ENCODE peak calls at places on chromosome 14, in seven cellular contexts. One of them, this sample, is unnamed.

GRCh38 chr14:22084393-22085281 is 411.0 kb upstream of the OR4E1 start:
- DNase-seq in HFFc6: peak
- DNase-seq in substantia nigra: no peak
- DNase-seq in H9: no peak
- DNase-seq in CD8-positive, alpha-beta memory T cell: no peak
- DNase-seq in stimulated activated CD4-positive, alpha-beta T cell treated with anti-CD3 and anti-CD28 coated beads, Interleukin-1b, Interleukin-23, amount 100 ng/mL, for 24 hours: no peak
- DNase-seq in GM03348: peak
- DNase-seq in this sample: peak

GRCh38 chr14:96285667-96286066 is 29.7 kb downstream of the BDKRB1 start:
- DNase-seq in HFFc6: no peak
- DNase-seq in substantia nigra: no peak
- DNase-seq in H9: no peak
- DNase-seq in CD8-positive, alpha-beta memory T cell: no peak
- DNase-seq in stimulated activated CD4-positive, alpha-beta T cell treated with anti-CD3 and anti-CD28 coated beads, Interleukin-1b, Interleukin-23, amount 100 ng/mL, for 24 hours: no peak
- DNase-seq in GM03348: no peak
- DNase-seq in this sample: no peak

GRCh38 chr14:38522724-38523123 is 266.8 kb upstream of the CLEC14A start:
- DNase-seq in HFFc6: no peak
- DNase-seq in substantia nigra: no peak
- DNase-seq in H9: no peak
- DNase-seq in CD8-positive, alpha-beta memory T cell: no peak
- DNase-seq in stimulated activated CD4-positive, alpha-beta T cell treated with anti-CD3 and anti-CD28 coated beads, Interleukin-1b, Interleukin-23, amount 100 ng/mL, for 24 hours: no peak
- DNase-seq in GM03348: no peak
- DNase-seq in this sample: no peak

GRCh38 chr14:21039059-21039422 is 3.1 kb upstream of the RNASE7 start:
- DNase-seq in HFFc6: no peak
- DNase-seq in substantia nigra: peak
- DNase-seq in H9: peak
- DNase-seq in CD8-positive, alpha-beta memory T cell: no peak
- DNase-seq in stimulated activated CD4-positive, alpha-beta T cell treated with anti-CD3 and anti-CD28 coated beads, Interleukin-1b, Interleukin-23, amount 100 ng/mL, for 24 hours: no peak
- DNase-seq in GM03348: peak
- DNase-seq in this sample: peak

GRCh38 chr14:55581011-55581806 is 1.2 kb downstream of the KTN1 start:
- DNase-seq in HFFc6: peak
- DNase-seq in substantia nigra: peak
- DNase-seq in H9: peak
- DNase-seq in CD8-positive, alpha-beta memory T cell: peak
- DNase-seq in stimulated activated CD4-positive, alpha-beta T cell treated with anti-CD3 and anti-CD28 coated beads, Interleukin-1b, Interleukin-23, amount 100 ng/mL, for 24 hours: peak
- DNase-seq in GM03348: peak
- DNase-seq in this sample: no peak

GRCh38 chr14:34364201-34364600 is 97.8 kb downstream of the SPTSSA start:
- DNase-seq in HFFc6: no peak
- DNase-seq in substantia nigra: no peak
- DNase-seq in H9: no peak
- DNase-seq in CD8-positive, alpha-beta memory T cell: no peak
- DNase-seq in stimulated activated CD4-positive, alpha-beta T cell treated with anti-CD3 and anti-CD28 coated beads, Interleukin-1b, Interleukin-23, amount 100 ng/mL, for 24 hours: no peak
- DNase-seq in GM03348: no peak
- DNase-seq in this sample: no peak

GRCh38 chr14:38964630-38965029 is 138.4 kb downstream of the SEC23A start:
- DNase-seq in HFFc6: peak
- DNase-seq in substantia nigra: no peak
- DNase-seq in H9: no peak
- DNase-seq in CD8-positive, alpha-beta memory T cell: no peak
- DNase-seq in stimulated activated CD4-positive, alpha-beta T cell treated with anti-CD3 and anti-CD28 coated beads, Interleukin-1b, Interleukin-23, amount 100 ng/mL, for 24 hours: no peak
- DNase-seq in GM03348: peak
- DNase-seq in this sample: no peak

GRCh38 chr14:105525861-105526780 is at the start of gene TMEM121:
- DNase-seq in HFFc6: no peak
- DNase-seq in substantia nigra: peak
- DNase-seq in H9: peak
- DNase-seq in CD8-positive, alpha-beta memory T cell: peak
- DNase-seq in stimulated activated CD4-positive, alpha-beta T cell treated with anti-CD3 and anti-CD28 coated beads, Interleukin-1b, Interleukin-23, amount 100 ng/mL, for 24 hours: no peak
- DNase-seq in GM03348: peak
- DNase-seq in this sample: peak

GRCh38 chr14:64800000-64800399 is 79.7 kb downstream of the SPTB start:
- DNase-seq in HFFc6: peak
- DNase-seq in substantia nigra: no peak
- DNase-seq in H9: peak
- DNase-seq in CD8-positive, alpha-beta memory T cell: no peak
- DNase-seq in stimulated activated CD4-positive, alpha-beta T cell treated with anti-CD3 and anti-CD28 coated beads, Interleukin-1b, Interleukin-23, amount 100 ng/mL, for 24 hours: no peak
- DNase-seq in GM03348: peak
- DNase-seq in this sample: peak

GRCh38 chr14:64053694-64054669 is 201.2 kb downstream of the SYNE2 start:
- DNase-seq in HFFc6: no peak
- DNase-seq in substantia nigra: no peak
- DNase-seq in H9: no peak
- DNase-seq in CD8-positive, alpha-beta memory T cell: no peak
- DNase-seq in stimulated activated CD4-positive, alpha-beta T cell treated with anti-CD3 and anti-CD28 coated beads, Interleukin-1b, Interleukin-23, amount 100 ng/mL, for 24 hours: no peak
- DNase-seq in GM03348: no peak
- DNase-seq in this sample: no peak

GRCh38 chr14:61471297-61471980 is 150.1 kb downstream of the PRKCH start:
- DNase-seq in HFFc6: no peak
- DNase-seq in substantia nigra: no peak
- DNase-seq in H9: no peak
- DNase-seq in CD8-positive, alpha-beta memory T cell: no peak
- DNase-seq in stimulated activated CD4-positive, alpha-beta T cell treated with anti-CD3 and anti-CD28 coated beads, Interleukin-1b, Interleukin-23, amount 100 ng/mL, for 24 hours: no peak
- DNase-seq in GM03348: no peak
- DNase-seq in this sample: no peak

GRCh38 chr14:95294834-95295599 is 24.7 kb downstream of the CLMN start:
- DNase-seq in HFFc6: no peak
- DNase-seq in substantia nigra: no peak
- DNase-seq in H9: no peak
- DNase-seq in CD8-positive, alpha-beta memory T cell: no peak
- DNase-seq in stimulated activated CD4-positive, alpha-beta T cell treated with anti-CD3 and anti-CD28 coated beads, Interleukin-1b, Interleukin-23, amount 100 ng/mL, for 24 hours: no peak
- DNase-seq in GM03348: no peak
- DNase-seq in this sample: no peak

GRCh38 chr14:20454359-20454644 is 310 bp downstream of the OSGEP start:
- DNase-seq in HFFc6: no peak
- DNase-seq in substantia nigra: no peak
- DNase-seq in H9: no peak
- DNase-seq in CD8-positive, alpha-beta memory T cell: peak
- DNase-seq in stimulated activated CD4-positive, alpha-beta T cell treated with anti-CD3 and anti-CD28 coated beads, Interleukin-1b, Interleukin-23, amount 100 ng/mL, for 24 hours: no peak
- DNase-seq in GM03348: no peak
- DNase-seq in this sample: no peak

This sample was measured in H7.